ENCODE peak calls at places on chromosomes 1 and 21, in nine cellular contexts. T is kidney, Z is bronchial epithelial cell, N is cardiac muscle cell, W is heart right ventricle, H is lower lobe of right lung, B is adrenal gland, X is A673, G is AG04450. E is an unnamed sample.

GRCh38 chr1:89906088-89906487 is 85.3 kb downstream of the LRRC8D start:
- DNase-seq in T (no peak), Z (no peak), N (no peak), W (no peak), H (no peak), B (no peak), X (no peak), G (no peak), E (no peak)

GRCh38 chr1:222829868-222830267 is 15.0 kb downstream of the DISP1 start:
- DNase-seq in T (no peak), Z (no peak), N (no peak), W (no peak), H (no peak), B (no peak), X (no peak), G (peak), E (no peak)

GRCh38 chr1:44791364-44791801 is 3.4 kb upstream of the BEST4 start:
- DNase-seq in T (peak), Z (no peak), N (no peak), W (no peak), H (no peak), B (peak), X (no peak), G (no peak), E (no peak)

GRCh38 chr1:178189814-178190213 is 95.9 kb downstream of the RASAL2 start:
- DNase-seq in T (no peak), Z (peak), N (peak), W (no peak), H (no peak), B (peak), X (peak), G (no peak), E (peak)

GRCh38 chr1:35567947-35568558 is 5.1 kb upstream of the TFAP2E start:
- DNase-seq in T (no peak), Z (no peak), N (peak), W (no peak), H (no peak), B (no peak), X (no peak), G (no peak), E (no peak)

GRCh38 chr1:2205191-2205952 is 10.8 kb upstream of the FAAP20 start:
- DNase-seq in T (peak), Z (peak), N (peak), W (peak), H (peak), B (peak), X (peak), G (peak), E (peak)

GRCh38 chr1:247054992-247055415 is 23.6 kb downstream of the ZNF670 start:
- DNase-seq in T (no peak), Z (peak), N (no peak), W (no peak), H (no peak), B (no peak), X (no peak), G (no peak), E (peak)

GRCh38 chr1:171961861-171962260 is 120.6 kb downstream of the DNM3 start:
- DNase-seq in T (no peak), Z (no peak), N (no peak), W (no peak), H (no peak), B (no peak), X (no peak), G (no peak), E (no peak)

GRCh38 chr1:87720561-87720960 is 391.9 kb downstream of the LMO4 start:
- DNase-seq in T (no peak), Z (no peak), N (no peak), W (no peak), H (no peak), B (no peak), X (no peak), G (no peak), E (no peak)

GRCh38 chr1:79617777-79618176 is 611.2 kb upstream of the ADGRL4 start:
- DNase-seq in T (no peak), Z (no peak), N (no peak), W (no peak), H (no peak), B (no peak), X (peak), G (no peak), E (no peak)
- TF ChIP-seq CTCF in T (no peak), Z (no peak), N (peak), W (no peak), H (no peak), B (no peak), X (peak), G (peak), E (peak)

GRCh38 chr1:182995894-182996293 is 27.3 kb upstream of the LAMC1 start:
- DNase-seq in T (no peak), Z (no peak), N (no peak), W (no peak), H (no peak), B (no peak), X (no peak), G (no peak), E (no peak)
- TF ChIP-seq CTCF in T (no peak), Z (no peak), N (no peak), W (no peak), H (no peak), B (no peak), X (no peak), G (no peak), E (no peak)

GRCh38 chr1:21596628-21597027 is 72.5 kb downstream of the RAP1GAP start:
- DNase-seq in T (no peak), Z (no peak), N (no peak), W (no peak), H (no peak), B (no peak), X (no peak), G (no peak), E (no peak)

GRCh38 chr1:21593231-21593630 is 75.9 kb downstream of the RAP1GAP start:
- DNase-seq in T (no peak), Z (no peak), N (no peak), W (no peak), H (no peak), B (no peak), X (no peak), G (no peak), E (no peak)

GRCh38 chr1:21594495-21594894 is 74.7 kb downstream of the RAP1GAP start:
- DNase-seq in T (no peak), Z (peak), N (peak), W (no peak), H (no peak), B (no peak), X (no peak), G (no peak), E (no peak)

GRCh38 chr1:21596179-21596578 is 73.0 kb downstream of the RAP1GAP start:
- DNase-seq in T (no peak), Z (no peak), N (no peak), W (no peak), H (no peak), B (no peak), X (no peak), G (no peak), E (no peak)

GRCh38 chr1:21594935-21595897 is 73.9 kb downstream of the RAP1GAP start:
- DNase-seq in T (no peak), Z (no peak), N (peak), W (peak), H (peak), B (peak), X (peak), G (no peak), E (peak)
- TF ChIP-seq CTCF in T (peak), Z (peak), N (peak), W (peak), H (peak), B (peak), X (peak), G (peak), E (peak)

DNA sequence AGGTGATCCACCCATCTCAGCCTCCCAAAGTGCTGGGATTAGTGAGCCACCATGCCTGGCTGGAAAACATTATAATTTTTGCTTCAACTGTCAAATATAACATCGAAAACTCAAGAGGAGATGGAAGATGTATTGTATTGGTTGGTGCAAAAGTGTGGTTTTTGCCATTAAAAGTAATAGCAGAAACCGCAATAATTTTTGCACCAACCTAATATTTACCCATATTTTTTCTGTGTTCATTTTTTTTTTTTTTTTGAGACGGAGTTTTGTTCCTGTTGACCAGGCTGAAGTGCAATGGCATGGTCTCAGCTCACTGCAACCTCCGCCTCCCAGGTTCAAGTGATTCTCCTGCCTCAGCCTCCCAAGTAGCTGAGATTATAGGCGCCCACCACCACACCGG is 27.1 kb upstream of the SHE start:
- DNase-seq in T (no peak), Z (no peak), N (no peak), W (no peak), H (no peak), B (no peak), X (no peak), G (no peak), E (no peak)
- TF ChIP-seq CTCF in T (no peak), Z (no peak), N (no peak), W (no peak), H (no peak), B (no peak), X (no peak), G (no peak), E (no peak)

GRCh38 chr21:45768741-45769049 is 125.2 kb downstream of the PCBP3 start:
- DNase-seq in T (no peak), Z (no peak), N (no peak), W (no peak), H (no peak), B (no peak), X (peak), G (no peak), E (peak)
- TF ChIP-seq CTCF in T (no peak), Z (no peak), N (peak), W (no peak), H (no peak), B (no peak), X (peak), G (no peak), E (no peak)

DNA sequence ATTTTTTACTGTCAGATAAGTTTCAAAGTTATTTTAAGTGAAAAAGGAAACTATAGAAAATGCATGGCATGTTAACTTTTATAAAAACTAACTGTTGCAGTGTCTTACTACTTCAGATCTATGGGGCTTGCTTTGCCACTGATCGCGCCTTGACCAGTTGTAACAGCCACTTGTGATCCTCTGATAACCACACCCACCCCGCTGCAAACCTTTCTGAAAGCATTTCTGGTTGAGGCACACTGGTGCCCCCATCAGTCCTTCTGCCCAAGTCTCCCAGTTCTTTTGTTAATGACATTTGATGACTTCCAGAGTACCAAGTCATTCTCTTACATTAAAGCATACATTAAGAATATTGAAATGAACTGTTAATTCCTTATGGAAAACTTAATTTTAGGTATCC is 64.9 kb downstream of the PRDM2 start:
- DNase-seq in T (no peak), Z (no peak), N (peak), W (no peak), H (no peak), B (no peak), X (peak), G (no peak), E (no peak)
- TF ChIP-seq CTCF in T (no peak), Z (no peak), N (no peak), W (no peak), H (no peak), B (no peak), X (peak), G (no peak), E (no peak)

GRCh38 chr1:39090757-39091156 is 64.6 kb downstream of the NDUFS5 start:
- DNase-seq in T (no peak), Z (no peak), N (no peak), W (no peak), H (no peak), B (no peak), X (no peak), G (no peak), E (no peak)

GRCh38 chr1:39089811-39090519 is 63.8 kb downstream of the NDUFS5 start:
- DNase-seq in T (no peak), Z (no peak), N (no peak), W (no peak), H (no peak), B (peak), X (peak), G (no peak), E (peak)

GRCh38 chr1:39087109-39087834 is 61.1 kb downstream of the NDUFS5 start:
- DNase-seq in T (no peak), Z (peak), N (no peak), W (no peak), H (no peak), B (no peak), X (peak), G (no peak), E (no peak)

GRCh38 chr1:39086386-39087108 is 60.4 kb downstream of the NDUFS5 start:
- DNase-seq in T (no peak), Z (no peak), N (no peak), W (no peak), H (no peak), B (no peak), X (peak), G (no peak), E (no peak)

GRCh38 chr1:39088658-39089057 is 62.5 kb downstream of the NDUFS5 start:
- DNase-seq in T (no peak), Z (no peak), N (no peak), W (no peak), H (no peak), B (no peak), X (no peak), G (no peak), E (no peak)
- TF ChIP-seq CTCF in T (no peak), Z (no peak), N (no peak), W (no peak), H (no peak), B (no peak), X (peak), G (no peak), E (no peak)

GRCh38 chr1:92739669-92740524 is 45.0 kb downstream of the EVI5 start:
- DNase-seq in T (no peak), Z (no peak), N (no peak), W (no peak), H (no peak), B (no peak), X (peak), G (no peak), E (no peak)

GRCh38 chr1:92736395-92736794 is 48.5 kb downstream of the EVI5 start:
- DNase-seq in T (no peak), Z (peak), N (peak), W (no peak), H (no peak), B (no peak), X (peak), G (no peak), E (peak)
- TF ChIP-seq CTCF in T (no peak), Z (no peak), N (peak), W (peak), H (no peak), B (peak), X (peak), G (peak), E (no peak)

DNA sequence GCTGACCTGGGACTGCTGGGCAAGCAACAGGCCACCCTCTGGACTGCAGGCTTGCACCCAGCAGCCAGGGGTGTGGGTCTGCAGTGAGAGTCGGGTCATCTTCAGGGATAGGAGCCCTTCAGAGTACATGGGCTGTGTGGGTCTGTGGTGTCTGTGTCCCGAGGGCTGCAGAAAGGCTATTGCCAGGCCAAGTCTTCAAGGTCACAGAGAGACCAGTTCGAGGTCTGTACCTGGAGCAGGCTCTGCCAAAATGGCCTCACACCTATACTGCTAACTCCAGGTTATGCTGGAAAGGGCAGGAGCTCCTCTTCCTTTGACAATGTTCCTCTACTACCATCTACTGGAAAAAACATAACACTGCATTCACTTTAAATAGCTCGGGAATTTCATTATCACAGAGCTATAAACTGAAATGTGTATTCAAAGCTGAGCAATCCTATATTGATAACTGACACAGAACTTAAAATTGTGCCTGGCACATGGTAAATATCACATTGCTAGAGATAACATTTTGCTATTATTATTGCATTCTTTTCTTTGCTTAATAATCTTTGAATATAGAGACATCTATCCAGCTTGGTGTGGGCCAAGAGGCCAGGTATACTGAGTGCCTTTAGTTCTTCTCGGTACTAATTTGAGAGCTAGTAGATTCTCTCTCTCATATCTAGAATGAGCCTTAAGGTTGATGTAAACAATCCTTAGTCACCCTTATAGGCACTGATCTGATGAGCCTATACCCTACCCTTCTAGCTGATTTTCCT is 6.9 kb upstream of the DNAH14 start:
- DNase-seq in T (peak), Z (peak), N (peak), W (no peak), H (no peak), B (peak), X (peak), G (peak), E (peak)
- TF ChIP-seq CTCF in T (peak), Z (peak), N (peak), W (peak), H (peak), B (peak), X (peak), G (peak), E (peak)

DNA sequence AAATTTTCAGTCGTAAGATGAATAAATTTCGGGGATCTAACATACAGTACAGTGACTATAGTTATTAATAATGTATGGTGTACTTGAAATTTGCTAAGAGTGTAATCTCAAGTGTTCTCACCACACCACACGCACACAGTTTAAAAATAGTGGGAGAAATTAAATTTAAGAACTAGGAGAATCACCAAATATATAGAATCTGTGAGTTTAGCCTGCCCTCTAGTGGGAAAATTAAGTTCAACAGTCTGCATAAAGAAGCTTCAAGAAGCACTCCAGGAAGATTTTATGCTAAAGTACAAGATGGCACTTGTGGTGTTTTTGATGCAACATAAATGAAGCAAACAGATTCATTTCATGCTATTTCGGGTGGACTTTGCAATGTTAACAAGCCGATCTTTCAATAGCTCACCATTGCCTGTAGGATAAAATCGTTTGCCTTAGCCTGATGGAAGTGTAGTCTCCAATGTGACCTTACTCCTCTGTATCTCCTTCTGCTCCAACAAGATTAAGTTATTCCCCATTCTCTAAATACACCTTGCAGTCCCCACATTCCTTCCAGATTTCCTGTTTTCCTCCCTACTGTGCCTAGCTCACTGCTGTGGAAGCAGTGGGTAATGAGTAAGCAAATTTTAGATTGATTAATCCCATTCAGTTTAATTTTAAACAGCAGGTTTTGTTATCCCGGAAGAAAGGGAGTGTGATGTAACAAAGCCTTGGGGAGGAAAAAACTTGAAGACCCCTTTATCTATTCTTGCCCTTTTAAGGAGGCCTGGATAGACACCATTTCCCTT is 8.7 kb upstream of the PIK3C2B start:
- DNase-seq in T (no peak), Z (peak), N (peak), W (no peak), H (no peak), B (no peak), X (peak), G (peak), E (peak)
- TF ChIP-seq CTCF in T (peak), Z (peak), N (peak), W (peak), H (peak), B (peak), X (peak), G (peak), E (peak)

E was measured in MCF 10A.